ENCODE peak calls at places on chromosome 4, in eight cellular contexts. F, D, M, C, T, R, B and K are unnamed samples.

GRCh38 chr4:114286275-114286674 is 306.8 kb upstream of the ARSJ start:
- DNase-seq in F (no peak), M (no peak), T (no peak), B (no peak), R (no peak), D (no peak), C (no peak), K (no peak)

GRCh38 chr4:67134616-67135015 is 410.7 kb downstream of the CENPC start:
- DNase-seq in B (no peak), C (no peak), D (no peak), T (no peak), M (no peak), F (no peak), R (no peak), K (no peak)

GRCh38 chr4:53365121-53365485 is 758 bp downstream of the SCFD2 start:
- DNase-seq in T (no peak), M (no peak), R (no peak), B (no peak), C (peak; percentile 14), F (no peak), D (no peak), K (no peak)

GRCh38 chr4:113064244-113064643 is 14.8 kb downstream of the ANK2 start:
- DNase-seq in D (no peak), R (no peak), C (peak; percentile 17), B (no peak), T (no peak), F (no peak), M (no peak), K (no peak)

GRCh38 chr4:15592799-15593198 is 62.4 kb downstream of the FBXL5 start:
- DNase-seq in T (no peak), F (no peak), C (no peak), M (no peak), B (no peak), R (no peak), D (no peak), K (no peak)

GRCh38 chr4:88027611-88028608 is 20.5 kb downstream of the PKD2 start:
- DNase-seq in C (no peak), R (no peak), D (no peak), T (no peak), M (no peak), B (no peak), F (no peak), K (no peak)

GRCh38 chr4:39702716-39703115 is 4.8 kb downstream of the UBE2K start:
- DNase-seq in C (no peak), R (no peak), D (no peak), T (no peak), M (no peak), B (no peak), F (no peak), K (no peak)

GRCh38 chr4:139559095-139559490 is 3.1 kb upstream of the SETD7 start:
- DNase-seq in F (no peak), T (no peak), M (no peak), B (no peak), D (no peak), R (no peak), C (no peak), K (no peak)

GRCh38 chr4:121827851-121828250 is 4.2 kb upstream of the CCNA2 start:
- DNase-seq in M (no peak), D (no peak), B (no peak), R (no peak), T (no peak), C (no peak), F (no peak), K (no peak)

GRCh38 chr4:177961709-177962380 is 519.6 kb upstream of the AGA start:
- DNase-seq in M (no peak), C (no peak), D (no peak), T (no peak), B (no peak), F (no peak), R (no peak), K (no peak)

GRCh38 chr4:85595098-85595775 is 120.3 kb downstream of the ARHGAP24 start:
- DNase-seq in D (no peak), F (no peak), M (no peak), C (no peak), R (no peak), B (no peak), T (no peak), K (no peak)

GRCh38 chr4:147639388-147639787 is 22.2 kb downstream of the TMEM184C start:
- DNase-seq in B (no peak), R (no peak), M (no peak), C (no peak), T (no peak), D (no peak), F (no peak), K (no peak)
- H3K36me3 ChIP-seq in B (peaks cover 34% of the 10 kb centered on the region), R (peaks cover 64% of the 10 kb centered on the region), M (no peaks in the 10 kb centered on the region), C (peaks cover 32% of the 10 kb centered on the region), T (no peaks in the 10 kb centered on the region), D (peaks cover 19% of the 10 kb centered on the region), F (no peaks in the 10 kb centered on the region), K (peaks cover 44% of the 10 kb centered on the region)

GRCh38 chr4:20490734-20491133 is 209.5 kb upstream of the PACRGL start:
- DNase-seq in T (no peak), C (peak; percentile 24), R (no peak), D (no peak), B (no peak), F (no peak), M (no peak), K (no peak)
- H3K36me3 ChIP-seq in T (no peaks in the 10 kb centered on the region), C (peaks cover 33% of the 10 kb centered on the region), R (no peaks in the 10 kb centered on the region), D (no peaks in the 10 kb centered on the region), B (no peaks in the 10 kb centered on the region), F (no peaks in the 10 kb centered on the region), M (no peaks in the 10 kb centered on the region), K (no peaks in the 10 kb centered on the region)

GRCh38 chr4:8238515-8239053 is 31.0 kb upstream of the HTRA3 start:
- DNase-seq in M (no peak), C (peak; percentile 68), F (no peak), B (no peak), R (peak; percentile 34), D (no peak), T (no peak), K (no peak)
- H3K36me3 ChIP-seq in M (no peaks in the 10 kb centered on the region), C (no peaks in the 10 kb centered on the region), F (no peaks in the 10 kb centered on the region), B (peaks cover 4% of the 10 kb centered on the region), R (peaks cover 75% of the 10 kb centered on the region), D (peaks cover 9% of the 10 kb centered on the region), T (no peaks in the 10 kb centered on the region), K (no peaks in the 10 kb centered on the region)

GRCh38 chr4:118758293-118758692 is 73.1 kb downstream of the METTL14 start:
- DNase-seq in C (no peak), B (no peak), R (no peak), D (no peak), F (no peak), T (no peak), M (no peak), K (no peak)

GRCh38 chr4:118761387-118762016 is 74.4 kb downstream of the SEC24D start:
- DNase-seq in R (no peak), D (no peak), F (no peak), B (no peak), T (no peak), M (no peak), C (no peak), K (no peak)

GRCh38 chr4:118760493-118760892 is 75.3 kb downstream of the METTL14 start:
- DNase-seq in C (no peak), F (no peak), M (no peak), B (no peak), T (no peak), R (no peak), D (no peak), K (no peak)

GRCh38 chr4:118759481-118759880 is 74.3 kb downstream of the METTL14 start:
- DNase-seq in D (no peak), C (no peak), B (no peak), F (no peak), M (no peak), R (no peak), T (no peak), K (no peak)

GRCh38 chr4:118760092-118760491 is 74.9 kb downstream of the METTL14 start:
- DNase-seq in D (no peak), B (no peak), F (no peak), C (no peak), R (no peak), M (no peak), T (no peak), K (no peak)
- H3K36me3 ChIP-seq in D (peaks cover 5% of the 10 kb centered on the region), B (peaks cover 8% of the 10 kb centered on the region), F (no peaks in the 10 kb centered on the region), C (peaks cover 15% of the 10 kb centered on the region), R (peaks cover 42% of the 10 kb centered on the region), M (no peaks in the 10 kb centered on the region), T (no peaks in the 10 kb centered on the region), K (peaks cover 13% of the 10 kb centered on the region)